ENCODE peak calls at places on chromosomes 4 and X, in eight cellular contexts. One of them, this sample, is unnamed. For H3K4me1 and H3K9me3, the result is how much of the 10 kb centered on the place peaks cover.

GRCh38 chr4:177483271-177483670 is 41.0 kb upstream of the AGA start:
- DNase-seq in esophagus squamous epithelium: no peak
- DNase-seq in K562: no peak
- DNase-seq in A549: no peak
- DNase-seq in breast epithelium: no peak
- DNase-seq in ovary: no peak
- DNase-seq in transverse colon: no peak
- DNase-seq in sigmoid colon: no peak
- DNase-seq in this sample: no peak

GRCh38 chrX:41029332-41029731 is 55.9 kb upstream of the USP9X start:
- DNase-seq in esophagus squamous epithelium: no peak
- DNase-seq in transverse colon: no peak
- DNase-seq in sigmoid colon: no peak
- DNase-seq in K562: no peak
- DNase-seq in breast epithelium: no peak
- DNase-seq in ovary: no peak
- DNase-seq in A549: no peak
- DNase-seq in this sample: no peak

GRCh38 chrX:13077168-13077567 is 32.7 kb upstream of the FAM9C start:
- DNase-seq in esophagus squamous epithelium: no peak
- DNase-seq in transverse colon: no peak
- DNase-seq in ovary: no peak
- DNase-seq in sigmoid colon: no peak
- DNase-seq in K562: no peak
- DNase-seq in A549: no peak
- DNase-seq in breast epithelium: no peak
- DNase-seq in this sample: no peak

GRCh38 chr4:185708348-185708747 is 103.6 kb downstream of the SORBS2 start:
- DNase-seq in sigmoid colon: no peak
- DNase-seq in A549: no peak
- DNase-seq in breast epithelium: no peak
- DNase-seq in K562: no peak
- DNase-seq in ovary: no peak
- DNase-seq in esophagus squamous epithelium: no peak
- DNase-seq in transverse colon: no peak
- DNase-seq in this sample: no peak

GRCh38 chrX:68703369-68703768 is 55.9 kb downstream of the STARD8 start:
- DNase-seq in sigmoid colon: no peak
- DNase-seq in A549: no peak
- DNase-seq in transverse colon: no peak
- DNase-seq in breast epithelium: no peak
- DNase-seq in K562: no peak
- DNase-seq in ovary: no peak
- DNase-seq in esophagus squamous epithelium: no peak
- DNase-seq in this sample: no peak

GRCh38 chrX:20623448-20623847 is 356.7 kb upstream of the RPS6KA3 start:
- DNase-seq in esophagus squamous epithelium: no peak
- DNase-seq in A549: peak
- DNase-seq in breast epithelium: no peak
- DNase-seq in K562: no peak
- DNase-seq in ovary: no peak
- DNase-seq in sigmoid colon: no peak
- DNase-seq in transverse colon: no peak
- DNase-seq in this sample: no peak

GRCh38 chrX:103417933-103418332 is 41.6 kb downstream of the BEX3 start:
- DNase-seq in A549: no peak
- DNase-seq in breast epithelium: no peak
- DNase-seq in sigmoid colon: no peak
- DNase-seq in esophagus squamous epithelium: no peak
- DNase-seq in ovary: no peak
- DNase-seq in transverse colon: no peak
- DNase-seq in K562: no peak
- DNase-seq in this sample: no peak

GRCh38 chr4:101222156-101222845 is 125.0 kb downstream of the PPP3CA start:
- DNase-seq in A549: no peak
- DNase-seq in esophagus squamous epithelium: no peak
- DNase-seq in K562: no peak
- DNase-seq in ovary: no peak
- DNase-seq in breast epithelium: no peak
- DNase-seq in sigmoid colon: no peak
- DNase-seq in transverse colon: no peak
- DNase-seq in this sample: no peak

GRCh38 chr4:21709031-21709430 is 239.5 kb downstream of the KCNIP4 start:
- DNase-seq in transverse colon: no peak
- DNase-seq in ovary: no peak
- DNase-seq in breast epithelium: no peak
- DNase-seq in K562: no peak
- DNase-seq in A549: no peak
- DNase-seq in esophagus squamous epithelium: no peak
- DNase-seq in sigmoid colon: no peak
- DNase-seq in this sample: no peak

GRCh38 chr4:71473541-71474240 is 134.9 kb downstream of the SLC4A4 start:
- DNase-seq in K562: no peak
- DNase-seq in transverse colon: no peak
- DNase-seq in sigmoid colon: no peak
- DNase-seq in ovary: no peak
- DNase-seq in breast epithelium: no peak
- DNase-seq in esophagus squamous epithelium: no peak
- DNase-seq in A549: no peak
- DNase-seq in this sample: no peak

GRCh38 chr4:122661661-122662160 is 40.8 kb upstream of the IL21 start:
- DNase-seq in transverse colon: no peak
- DNase-seq in esophagus squamous epithelium: no peak
- DNase-seq in K562: no peak
- DNase-seq in breast epithelium: no peak
- DNase-seq in ovary: no peak
- DNase-seq in A549: no peak
- DNase-seq in sigmoid colon: no peak
- DNase-seq in this sample: no peak

GRCh38 chr4:150316332-150317205 is 238.3 kb downstream of the DCLK2 start:
- DNase-seq in ovary: no peak
- DNase-seq in transverse colon: no peak
- DNase-seq in breast epithelium: no peak
- DNase-seq in esophagus squamous epithelium: no peak
- DNase-seq in sigmoid colon: no peak
- DNase-seq in K562: no peak
- DNase-seq in A549: no peak
- DNase-seq in this sample: no peak

GRCh38 chr4:128283071-128283470 is 4.5 kb downstream of the PGRMC2 start:
- DNase-seq in K562: no peak
- DNase-seq in sigmoid colon: no peak
- DNase-seq in A549: no peak
- DNase-seq in ovary: no peak
- DNase-seq in breast epithelium: no peak
- DNase-seq in esophagus squamous epithelium: no peak
- DNase-seq in transverse colon: no peak
- DNase-seq in this sample: no peak

GRCh38 chr4:8615366-8615765 is 22.8 kb downstream of the CPZ start:
- DNase-seq in sigmoid colon: peak
- DNase-seq in A549: no peak
- DNase-seq in ovary: peak
- DNase-seq in breast epithelium: no peak
- DNase-seq in K562: no peak
- DNase-seq in esophagus squamous epithelium: no peak
- DNase-seq in transverse colon: no peak
- DNase-seq in this sample: no peak

GRCh38 chr4:21202959-21203358 is 502.7 kb downstream of the PACRGL start:
- DNase-seq in K562: no peak
- DNase-seq in ovary: no peak
- DNase-seq in esophagus squamous epithelium: no peak
- DNase-seq in sigmoid colon: no peak
- DNase-seq in transverse colon: no peak
- DNase-seq in A549: no peak
- DNase-seq in breast epithelium: no peak
- DNase-seq in this sample: no peak

GRCh38 chr4:76758290-76758882 is 139.6 kb downstream of the SOWAHB start:
- DNase-seq in breast epithelium: no peak
- DNase-seq in A549: peak
- DNase-seq in sigmoid colon: no peak
- DNase-seq in transverse colon: no peak
- DNase-seq in ovary: no peak
- DNase-seq in esophagus squamous epithelium: no peak
- DNase-seq in K562: peak
- DNase-seq in this sample: no peak

GRCh38 chr4:39452860-39453587 is 5.7 kb downstream of the RPL9 start:
- DNase-seq in ovary: no peak
- DNase-seq in transverse colon: no peak
- DNase-seq in K562: no peak
- DNase-seq in breast epithelium: no peak
- DNase-seq in sigmoid colon: no peak
- DNase-seq in esophagus squamous epithelium: no peak
- DNase-seq in A549: no peak
- DNase-seq in this sample: no peak

GRCh38 chrX:125405339-125405738 is 85.7 kb downstream of the TEX13C start:
- DNase-seq in A549: no peak
- DNase-seq in esophagus squamous epithelium: no peak
- DNase-seq in breast epithelium: no peak
- DNase-seq in K562: no peak
- DNase-seq in transverse colon: no peak
- DNase-seq in sigmoid colon: no peak
- DNase-seq in ovary: no peak
- DNase-seq in this sample: no peak

GRCh38 chrX:51144828-51145442 is 187.7 kb upstream of the NUDT10 start:
- DNase-seq in A549: peak
- DNase-seq in transverse colon: no peak
- DNase-seq in sigmoid colon: no peak
- DNase-seq in ovary: no peak
- DNase-seq in K562: peak
- DNase-seq in esophagus squamous epithelium: no peak
- DNase-seq in breast epithelium: no peak
- DNase-seq in this sample: no peak

GRCh38 chr4:168509786-168510185 is 12.9 kb downstream of the PALLD start:
- DNase-seq in A549: no peak
- DNase-seq in ovary: no peak
- DNase-seq in sigmoid colon: no peak
- DNase-seq in breast epithelium: no peak
- DNase-seq in K562: no peak
- DNase-seq in esophagus squamous epithelium: no peak
- DNase-seq in transverse colon: no peak
- DNase-seq in this sample: no peak

GRCh38 chrX:13774696-13775095 is 40.1 kb downstream of the OFD1 start:
- DNase-seq in K562: no peak
- DNase-seq in ovary: no peak
- DNase-seq in breast epithelium: no peak
- DNase-seq in transverse colon: no peak
- DNase-seq in A549: no peak
- DNase-seq in sigmoid colon: no peak
- DNase-seq in esophagus squamous epithelium: no peak
- DNase-seq in this sample: no peak

GRCh38 chr4:152419809-152420208 is 116.1 kb downstream of the FBXW7 start:
- DNase-seq in transverse colon: no peak
- DNase-seq in A549: no peak
- DNase-seq in K562: no peak
- DNase-seq in breast epithelium: no peak
- DNase-seq in esophagus squamous epithelium: no peak
- DNase-seq in sigmoid colon: no peak
- DNase-seq in ovary: no peak
- DNase-seq in this sample: no peak

GRCh38 chr4:6754481-6755087 is 27.9 kb upstream of the KIAA0232 start:
- DNase-seq in transverse colon: no peak
- DNase-seq in breast epithelium: no peak
- DNase-seq in ovary: no peak
- DNase-seq in A549: no peak
- DNase-seq in esophagus squamous epithelium: no peak
- DNase-seq in K562: no peak
- DNase-seq in sigmoid colon: no peak
- DNase-seq in this sample: no peak

GRCh38 chr4:111943796-111944203 is 201.5 kb upstream of the FAM241A start:
- DNase-seq in esophagus squamous epithelium: peak
- DNase-seq in A549: peak
- DNase-seq in sigmoid colon: no peak
- DNase-seq in transverse colon: peak
- DNase-seq in ovary: no peak
- DNase-seq in breast epithelium: no peak
- DNase-seq in K562: no peak
- DNase-seq in this sample: peak

GRCh38 chr4:153488719-153489384 is 22.7 kb downstream of the TMEM131L start:
- DNase-seq in A549: no peak
- DNase-seq in esophagus squamous epithelium: no peak
- DNase-seq in ovary: no peak
- DNase-seq in K562: no peak
- DNase-seq in sigmoid colon: no peak
- DNase-seq in breast epithelium: no peak
- DNase-seq in transverse colon: no peak
- DNase-seq in this sample: no peak

GRCh38 chrX:22800360-22800759 is 199.4 kb upstream of the DDX53 start:
- DNase-seq in transverse colon: no peak
- DNase-seq in ovary: no peak
- DNase-seq in breast epithelium: no peak
- DNase-seq in esophagus squamous epithelium: no peak
- DNase-seq in K562: no peak
- DNase-seq in sigmoid colon: no peak
- DNase-seq in A549: no peak
- DNase-seq in this sample: no peak

GRCh38 chrX:134396174-134396573 is 63.8 kb upstream of the HPRT1 start:
- DNase-seq in transverse colon: no peak
- DNase-seq in ovary: no peak
- DNase-seq in A549: peak
- DNase-seq in breast epithelium: no peak
- DNase-seq in sigmoid colon: no peak
- DNase-seq in K562: peak
- DNase-seq in esophagus squamous epithelium: no peak
- DNase-seq in this sample: no peak

GRCh38 chrX:49073641-49074575 is at the start of gene PRAF2:
- DNase-seq in sigmoid colon: peak
- DNase-seq in transverse colon: peak
- DNase-seq in ovary: peak
- DNase-seq in K562: no peak
- DNase-seq in esophagus squamous epithelium: peak
- DNase-seq in A549: peak
- DNase-seq in breast epithelium: peak
- DNase-seq in this sample: peak
- TF ChIP-seq POLR2A in sigmoid colon: no peak
- TF ChIP-seq POLR2A in transverse colon: peak
- TF ChIP-seq POLR2A in ovary: no peak
- TF ChIP-seq POLR2A in K562: no peak
- TF ChIP-seq POLR2A in esophagus squamous epithelium: no peak
- TF ChIP-seq POLR2A in A549: peak
- TF ChIP-seq POLR2A in breast epithelium: no peak
- TF ChIP-seq POLR2A in this sample: peak

GRCh38 chr4:54061873-54062272 is 2.5 kb downstream of the CHIC2 start:
- DNase-seq in sigmoid colon: no peak
- DNase-seq in A549: no peak
- DNase-seq in transverse colon: no peak
- DNase-seq in breast epithelium: no peak
- DNase-seq in ovary: no peak
- DNase-seq in K562: no peak
- DNase-seq in esophagus squamous epithelium: no peak
- DNase-seq in this sample: no peak
- H3K4me1 ChIP-seq in sigmoid colon: half or more
- H3K4me1 ChIP-seq in A549: under half
- H3K4me1 ChIP-seq in transverse colon: half or more
- H3K4me1 ChIP-seq in breast epithelium: under half
- H3K4me1 ChIP-seq in ovary: under half
- H3K4me1 ChIP-seq in K562: under half
- H3K4me1 ChIP-seq in esophagus squamous epithelium: half or more
- H3K4me1 ChIP-seq in this sample: under half

GRCh38 chrX:151984891-151985290 is 10.4 kb upstream of the GABRE start:
- DNase-seq in A549: no peak
- DNase-seq in breast epithelium: no peak
- DNase-seq in transverse colon: no peak
- DNase-seq in esophagus squamous epithelium: no peak
- DNase-seq in K562: no peak
- DNase-seq in sigmoid colon: no peak
- DNase-seq in ovary: no peak
- DNase-seq in this sample: no peak
- H3K9me3 ChIP-seq in A549: under half
- H3K9me3 ChIP-seq in breast epithelium: under half
- H3K9me3 ChIP-seq in transverse colon: under half
- H3K9me3 ChIP-seq in esophagus squamous epithelium: under half
- H3K9me3 ChIP-seq in K562: under half
- H3K9me3 ChIP-seq in sigmoid colon: under half
- H3K9me3 ChIP-seq in ovary: under half
- H3K9me3 ChIP-seq in this sample: under half

GRCh38 chr4:116752027-116752426 is 333.3 kb downstream of the TRAM1L1 start:
- DNase-seq in A549: no peak
- DNase-seq in sigmoid colon: no peak
- DNase-seq in ovary: no peak
- DNase-seq in esophagus squamous epithelium: no peak
- DNase-seq in transverse colon: no peak
- DNase-seq in breast epithelium: no peak
- DNase-seq in K562: no peak
- DNase-seq in this sample: no peak
- TF ChIP-seq POLR2A in A549: no peak
- TF ChIP-seq POLR2A in sigmoid colon: no peak
- TF ChIP-seq POLR2A in ovary: no peak
- TF ChIP-seq POLR2A in esophagus squamous epithelium: no peak
- TF ChIP-seq POLR2A in transverse colon: no peak
- TF ChIP-seq POLR2A in breast epithelium: no peak
- TF ChIP-seq POLR2A in K562: no peak
- TF ChIP-seq POLR2A in this sample: no peak

This sample was measured in uterus.